ENCODE peak calls at places on chromosomes 2 and 18, in seven cellular contexts. C is psoas muscle, Z is neural progenitor cell, H is OCI-LY7, N is right atrium auricular region, K is spleen, E is aorta. J is an unnamed sample.
A peak's percentile ranks its signal among the peaks of the same experiment; 100 is the strongest.

GRCh38 chr2:145096582-145096981 is 576.7 kb upstream of the ZEB2 start:
- DNase-seq in C (no peak), Z (no peak), H (no peak), N (no peak), K (no peak), E (no peak), J (no peak)

GRCh38 chr2:120066708-120067547 is 54.1 kb downstream of the EPB41L5 start:
- DNase-seq in C (no peak), Z (no peak), H (no peak), N (no peak), K (no peak), E (no peak), J (no peak)

GRCh38 chr18:28115149-28115550 is 61.8 kb downstream of the CDH2 start:
- DNase-seq in C (no peak), Z (no peak), H (no peak), N (no peak), K (no peak), E (no peak), J (no peak)

GRCh38 chr2:220277445-220277960 is 650.1 kb downstream of the SLC4A3 start:
- DNase-seq in C (peak; percentile 72), Z (no peak), H (no peak), N (peak; percentile 79), K (no peak), E (peak; percentile 84), J (no peak)

GRCh38 chr2:96798733-96799622 is 17.1 kb upstream of the CNNM3 start:
- DNase-seq in C (no peak), Z (no peak), H (no peak), N (no peak), K (peak; percentile 70), E (peak; percentile 62), J (no peak)

GRCh38 chr18:49778826-49779465 is 34.4 kb downstream of the ACAA2 start:
- DNase-seq in C (no peak), Z (no peak), H (peak; percentile 8), N (no peak), K (no peak), E (no peak), J (no peak)

GRCh38 chr18:8667846-8668245 is 37.5 kb upstream of the MTCL1 start:
- DNase-seq in C (no peak), Z (no peak), H (no peak), N (no peak), K (no peak), E (no peak), J (no peak)

GRCh38 chr2:110678457-110679336 is 834 bp upstream of the BUB1 start:
- DNase-seq in C (no peak), Z (peak; percentile 46), H (peak; percentile 56), N (no peak), K (peak; percentile 83), E (no peak), J (peak; percentile 42)

GRCh38 chr18:59345556-59345955 is 13.5 kb downstream of the LMAN1 start:
- DNase-seq in C (no peak), Z (no peak), H (no peak), N (no peak), K (no peak), E (no peak), J (no peak)

GRCh38 chr2:64854773-64855237 is 134.4 kb upstream of the SLC1A4 start:
- DNase-seq in C (peak; percentile 39), Z (no peak), H (no peak), N (no peak), K (no peak), E (peak; percentile 62), J (peak; percentile 22)

GRCh38 chr18:12911025-12911927 is 27.2 kb upstream of the PTPN2 start:
- DNase-seq in C (peak; percentile 30), Z (no peak), H (no peak), N (no peak), K (peak; percentile 90), E (peak; percentile 78), J (no peak)

GRCh38 chr2:216116418-216116817 is 7.3 kb downstream of the XRCC5 start:
- DNase-seq in C (no peak), Z (no peak), H (no peak), N (no peak), K (no peak), E (no peak), J (no peak)

GRCh38 chr2:40434638-40435296 is 17.1 kb downstream of the SLC8A1 start:
- DNase-seq in C (no peak), Z (no peak), H (no peak), N (no peak), K (no peak), E (peak; percentile 80), J (no peak)

GRCh38 chr2:226270279-226270678 is 529.3 kb downstream of the IRS1 start:
- DNase-seq in C (no peak), Z (no peak), H (no peak), N (no peak), K (no peak), E (no peak), J (no peak)

GRCh38 chr18:427005-427404 is 73.5 kb downstream of the COLEC12 start:
- DNase-seq in C (no peak), Z (no peak), H (no peak), N (no peak), K (no peak), E (no peak), J (no peak)

GRCh38 chr2:51717318-51717717 is 685.4 kb upstream of the NRXN1 start:
- DNase-seq in C (no peak), Z (no peak), H (no peak), N (no peak), K (no peak), E (no peak), J (no peak)

DNA sequence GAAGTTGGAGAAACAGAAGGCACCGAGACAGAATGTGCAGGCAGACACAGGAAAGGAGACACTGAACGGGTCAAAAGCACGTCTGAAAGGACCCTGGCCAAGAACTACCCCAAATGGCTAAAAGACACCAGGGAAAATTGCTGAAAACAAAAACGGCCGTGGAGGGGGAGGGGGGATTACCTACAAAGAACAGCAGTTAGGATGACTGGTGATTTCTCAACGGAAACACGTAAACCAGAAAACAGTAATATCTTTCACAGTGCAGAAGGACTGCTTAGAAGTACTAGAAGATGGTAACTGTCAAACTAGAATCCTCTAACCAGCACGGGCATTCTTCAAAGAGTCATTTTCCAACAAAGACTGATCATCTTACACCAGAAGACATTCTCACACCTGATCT is 142.6 kb downstream of the HDAC4 start:
- DNase-seq in C (no peak), Z (no peak), H (no peak), N (no peak), K (no peak), E (no peak), J (no peak)
- H3K27ac ChIP-seq in C (peak overlapping the region; percentile 86), Z (no peak overlapping the region), H (no peak overlapping the region), N (no peak overlapping the region), K (peak overlapping the region; percentile 89), E (no peak overlapping the region), J (no peak overlapping the region)

GRCh38 chr2:230348792-230349191 is 21.8 kb downstream of the SP140L start:
- DNase-seq in C (no peak), Z (no peak), H (no peak), N (no peak), K (no peak), E (no peak), J (no peak)
- H3K27ac ChIP-seq in C (no peak overlapping the region), Z (no peak overlapping the region), H (no peak overlapping the region), N (no peak overlapping the region), K (peak overlapping the region; percentile 3), E (no peak overlapping the region), J (no peak overlapping the region)

GRCh38 chr18:44598514-44598913 is 82.2 kb upstream of the SETBP1 start:
- DNase-seq in C (no peak), Z (no peak), H (no peak), N (no peak), K (no peak), E (no peak), J (no peak)

GRCh38 chr18:44590976-44591375 is 89.7 kb upstream of the SETBP1 start:
- DNase-seq in C (no peak), Z (no peak), H (no peak), N (no peak), K (no peak), E (no peak), J (no peak)

GRCh38 chr18:44597797-44598196 is 82.9 kb upstream of the SETBP1 start:
- DNase-seq in C (no peak), Z (no peak), H (no peak), N (no peak), K (no peak), E (no peak), J (no peak)

GRCh38 chr18:44592639-44593038 is 88.0 kb upstream of the SETBP1 start:
- DNase-seq in C (no peak), Z (no peak), H (no peak), N (no peak), K (no peak), E (no peak), J (no peak)

GRCh38 chr18:44594779-44595467 is 85.8 kb upstream of the SETBP1 start:
- DNase-seq in C (no peak), Z (no peak), H (no peak), N (no peak), K (no peak), E (no peak), J (no peak)
- H3K27ac ChIP-seq in C (no peak overlapping the region), Z (no peak overlapping the region), H (no peak overlapping the region), N (peak overlapping the region; percentile 2), K (no peak overlapping the region), E (no peak overlapping the region), J (no peak overlapping the region)

DNA sequence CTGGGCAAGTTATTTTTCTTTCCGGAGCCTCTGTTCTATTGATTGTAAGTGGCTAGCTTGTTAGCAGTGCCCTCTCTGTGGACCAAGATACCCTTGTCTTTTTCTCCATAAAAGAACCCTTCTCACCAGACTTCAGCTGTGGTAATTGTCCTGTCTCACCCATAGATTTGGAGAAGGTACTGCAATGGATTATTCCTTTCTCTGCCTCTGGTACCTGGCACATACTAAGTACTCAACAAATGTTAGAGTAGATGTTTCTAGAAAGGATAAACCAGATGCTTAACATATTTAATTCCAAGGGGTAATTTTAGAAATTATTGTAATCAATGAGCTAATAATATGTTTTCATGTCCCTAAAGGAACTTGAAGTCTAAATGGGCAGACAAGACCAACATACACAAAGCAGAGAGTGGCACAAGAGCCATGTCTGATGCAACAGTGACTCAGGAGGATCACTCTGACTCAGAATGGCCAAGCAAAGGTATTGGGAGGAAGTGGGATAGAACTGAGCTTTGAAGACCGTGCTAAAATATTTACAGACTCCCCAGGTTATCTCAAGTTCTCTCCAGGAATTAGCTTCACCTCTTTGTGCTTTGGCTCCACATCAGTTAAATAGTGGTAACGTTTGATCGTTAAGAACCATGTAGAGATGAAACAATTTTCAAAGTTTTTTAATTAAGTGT is 129.7 kb upstream of the OSR1 start:
- DNase-seq in C (no peak), Z (no peak), H (no peak), N (no peak), K (no peak), E (no peak), J (no peak)
- H3K27ac ChIP-seq in C (no peak overlapping the region), Z (no peak overlapping the region), H (no peak overlapping the region), N (no peak overlapping the region), K (no peak overlapping the region), E (no peak overlapping the region), J (no peak overlapping the region)

DNA sequence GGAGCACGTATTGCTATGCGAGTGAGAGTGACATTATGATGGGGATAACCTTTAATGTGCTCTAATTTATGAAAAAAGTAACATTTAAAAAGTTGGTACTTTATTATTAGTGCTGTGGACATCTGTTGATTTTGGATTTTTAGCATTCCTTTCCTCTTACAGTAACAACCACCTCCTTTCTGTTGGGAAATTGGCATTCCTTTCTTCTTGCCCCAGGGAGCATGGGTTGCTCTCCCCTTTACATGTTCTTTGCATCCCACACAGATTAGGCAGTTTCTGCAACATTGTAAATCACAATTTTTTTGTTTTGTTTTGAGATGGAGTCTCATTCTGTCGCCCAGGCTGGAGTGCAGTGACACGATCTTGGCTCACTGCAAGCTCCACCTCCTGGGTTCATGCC is 300.2 kb downstream of the LPIN1 start:
- DNase-seq in C (no peak), Z (no peak), H (no peak), N (no peak), K (no peak), E (no peak), J (no peak)
- H3K27ac ChIP-seq in C (no peak overlapping the region), Z (no peak overlapping the region), H (peak overlapping the region; percentile 90), N (no peak overlapping the region), K (peak overlapping the region; percentile 78), E (no peak overlapping the region), J (no peak overlapping the region)

GRCh38 chr2:219001577-219002394 is 8.6 kb upstream of the CRYBA2 start:
- DNase-seq in C (no peak), Z (peak; percentile 39), H (no peak), N (no peak), K (no peak), E (no peak), J (no peak)
- H3K27ac ChIP-seq in C (no peak overlapping the region), Z (no peak overlapping the region), H (no peak overlapping the region), N (no peak overlapping the region), K (no peak overlapping the region), E (no peak overlapping the region), J (no peak overlapping the region)